ENCODE peak calls at places on chromosomes 11 and 22, in ten cellular contexts. One of them, this sample, is unnamed. For H3K9me3, the result is how much of the 10 kb centered on the place peaks cover.

GRCh38 chr11:64444838-64445441 is 86.0 kb downstream of the RPS6KA4 start:
- DNase-seq in heart left ventricle: no peak
- DNase-seq in endothelial cell of umbilical vein: no peak
- DNase-seq in ovary: no peak
- DNase-seq in uterus: no peak
- DNase-seq in A549: peak
- DNase-seq in IMR-90: peak
- DNase-seq in sigmoid colon: peak
- DNase-seq in stomach: no peak
- DNase-seq in vagina: no peak
- DNase-seq in this sample: no peak

GRCh38 chr11:2439820-2440219 is 4.5 kb downstream of the TRPM5 start:
- DNase-seq in A549: no peak
- DNase-seq in uterus: no peak
- DNase-seq in heart left ventricle: no peak
- DNase-seq in ovary: no peak
- DNase-seq in sigmoid colon: no peak
- DNase-seq in stomach: no peak
- DNase-seq in vagina: no peak
- DNase-seq in endothelial cell of umbilical vein: no peak
- DNase-seq in IMR-90: no peak
- DNase-seq in this sample: no peak

GRCh38 chr22:46072030-46072881 is 78.1 kb upstream of the PPARA start:
- DNase-seq in heart left ventricle: peak
- DNase-seq in vagina: no peak
- DNase-seq in ovary: no peak
- DNase-seq in uterus: peak
- DNase-seq in endothelial cell of umbilical vein: peak
- DNase-seq in A549: no peak
- DNase-seq in IMR-90: peak
- DNase-seq in sigmoid colon: peak
- DNase-seq in stomach: peak
- DNase-seq in this sample: peak

GRCh38 chr11:2426826-2427521 is 17.3 kb downstream of the TRPM5 start:
- DNase-seq in sigmoid colon: no peak
- DNase-seq in vagina: no peak
- DNase-seq in stomach: peak
- DNase-seq in IMR-90: no peak
- DNase-seq in uterus: no peak
- DNase-seq in endothelial cell of umbilical vein: no peak
- DNase-seq in heart left ventricle: peak
- DNase-seq in ovary: no peak
- DNase-seq in A549: no peak
- DNase-seq in this sample: no peak

GRCh38 chr11:94315664-94316063 is 11.3 kb downstream of the IZUMO1R start:
- DNase-seq in IMR-90: peak
- DNase-seq in heart left ventricle: no peak
- DNase-seq in uterus: peak
- DNase-seq in ovary: peak
- DNase-seq in vagina: no peak
- DNase-seq in A549: no peak
- DNase-seq in endothelial cell of umbilical vein: no peak
- DNase-seq in sigmoid colon: no peak
- DNase-seq in stomach: no peak
- DNase-seq in this sample: no peak

GRCh38 chr22:29302681-29303465 is 3.6 kb upstream of the GAS2L1 start:
- DNase-seq in A549: no peak
- DNase-seq in vagina: no peak
- DNase-seq in ovary: no peak
- DNase-seq in endothelial cell of umbilical vein: no peak
- DNase-seq in IMR-90: no peak
- DNase-seq in uterus: no peak
- DNase-seq in stomach: peak
- DNase-seq in sigmoid colon: no peak
- DNase-seq in heart left ventricle: no peak
- DNase-seq in this sample: peak

GRCh38 chr22:44541671-44542319 is 43.8 kb upstream of the RTL6 start:
- DNase-seq in A549: no peak
- DNase-seq in vagina: peak
- DNase-seq in ovary: no peak
- DNase-seq in endothelial cell of umbilical vein: no peak
- DNase-seq in stomach: no peak
- DNase-seq in heart left ventricle: no peak
- DNase-seq in uterus: no peak
- DNase-seq in IMR-90: no peak
- DNase-seq in sigmoid colon: peak
- DNase-seq in this sample: no peak

GRCh38 chr11:113401718-113402117 is 14.1 kb downstream of the ANKK1 start:
- DNase-seq in IMR-90: no peak
- DNase-seq in heart left ventricle: peak
- DNase-seq in A549: peak
- DNase-seq in endothelial cell of umbilical vein: peak
- DNase-seq in uterus: no peak
- DNase-seq in stomach: peak
- DNase-seq in sigmoid colon: no peak
- DNase-seq in vagina: no peak
- DNase-seq in ovary: no peak
- DNase-seq in this sample: no peak

GRCh38 chr11:46696212-46696558 is 4.2 kb downstream of the ARHGAP1 start:
- DNase-seq in heart left ventricle: peak
- DNase-seq in uterus: no peak
- DNase-seq in A549: no peak
- DNase-seq in IMR-90: no peak
- DNase-seq in sigmoid colon: no peak
- DNase-seq in stomach: no peak
- DNase-seq in vagina: no peak
- DNase-seq in endothelial cell of umbilical vein: no peak
- DNase-seq in ovary: peak
- DNase-seq in this sample: peak

GRCh38 chr22:37664249-37665101 is 6.0 kb downstream of the PDXP start:
- DNase-seq in ovary: no peak
- DNase-seq in A549: no peak
- DNase-seq in stomach: no peak
- DNase-seq in endothelial cell of umbilical vein: no peak
- DNase-seq in uterus: no peak
- DNase-seq in IMR-90: no peak
- DNase-seq in sigmoid colon: no peak
- DNase-seq in heart left ventricle: no peak
- DNase-seq in vagina: no peak
- DNase-seq in this sample: no peak

GRCh38 chr11:106389096-106389495 is 311.6 kb downstream of the AASDHPPT start:
- DNase-seq in ovary: no peak
- DNase-seq in endothelial cell of umbilical vein: no peak
- DNase-seq in stomach: no peak
- DNase-seq in IMR-90: peak
- DNase-seq in A549: no peak
- DNase-seq in uterus: no peak
- DNase-seq in vagina: no peak
- DNase-seq in heart left ventricle: no peak
- DNase-seq in sigmoid colon: no peak
- DNase-seq in this sample: no peak

GRCh38 chr22:25700996-25701815 is 40.8 kb upstream of the MYO18B start:
- DNase-seq in stomach: no peak
- DNase-seq in IMR-90: peak
- DNase-seq in ovary: no peak
- DNase-seq in heart left ventricle: peak
- DNase-seq in vagina: no peak
- DNase-seq in A549: no peak
- DNase-seq in uterus: no peak
- DNase-seq in sigmoid colon: no peak
- DNase-seq in endothelial cell of umbilical vein: no peak
- DNase-seq in this sample: no peak

GRCh38 chr11:46290598-46291309 is 13.3 kb downstream of the CREB3L1 start:
- DNase-seq in stomach: peak
- DNase-seq in IMR-90: peak
- DNase-seq in uterus: peak
- DNase-seq in sigmoid colon: peak
- DNase-seq in vagina: no peak
- DNase-seq in A549: no peak
- DNase-seq in endothelial cell of umbilical vein: no peak
- DNase-seq in ovary: peak
- DNase-seq in heart left ventricle: peak
- DNase-seq in this sample: peak

GRCh38 chr11:30917859-30918478 is 331.8 kb upstream of the MPPED2 start:
- DNase-seq in A549: peak
- DNase-seq in uterus: no peak
- DNase-seq in vagina: no peak
- DNase-seq in IMR-90: peak
- DNase-seq in heart left ventricle: no peak
- DNase-seq in sigmoid colon: no peak
- DNase-seq in stomach: no peak
- DNase-seq in endothelial cell of umbilical vein: peak
- DNase-seq in ovary: no peak
- DNase-seq in this sample: no peak

GRCh38 chr11:60950024-60950423 is 2.0 kb downstream of the SLC15A3 start:
- DNase-seq in vagina: no peak
- DNase-seq in IMR-90: no peak
- DNase-seq in uterus: no peak
- DNase-seq in sigmoid colon: peak
- DNase-seq in heart left ventricle: no peak
- DNase-seq in endothelial cell of umbilical vein: no peak
- DNase-seq in A549: no peak
- DNase-seq in stomach: no peak
- DNase-seq in ovary: peak
- DNase-seq in this sample: no peak
- H3K4me3 ChIP-seq in vagina: peak
- H3K4me3 ChIP-seq in IMR-90: no peak
- H3K4me3 ChIP-seq in uterus: no peak
- H3K4me3 ChIP-seq in sigmoid colon: no peak
- H3K4me3 ChIP-seq in heart left ventricle: peak
- H3K4me3 ChIP-seq in endothelial cell of umbilical vein: no peak
- H3K4me3 ChIP-seq in A549: no peak
- H3K4me3 ChIP-seq in stomach: peak
- H3K4me3 ChIP-seq in ovary: peak
- H3K4me3 ChIP-seq in this sample: peak

DNA sequence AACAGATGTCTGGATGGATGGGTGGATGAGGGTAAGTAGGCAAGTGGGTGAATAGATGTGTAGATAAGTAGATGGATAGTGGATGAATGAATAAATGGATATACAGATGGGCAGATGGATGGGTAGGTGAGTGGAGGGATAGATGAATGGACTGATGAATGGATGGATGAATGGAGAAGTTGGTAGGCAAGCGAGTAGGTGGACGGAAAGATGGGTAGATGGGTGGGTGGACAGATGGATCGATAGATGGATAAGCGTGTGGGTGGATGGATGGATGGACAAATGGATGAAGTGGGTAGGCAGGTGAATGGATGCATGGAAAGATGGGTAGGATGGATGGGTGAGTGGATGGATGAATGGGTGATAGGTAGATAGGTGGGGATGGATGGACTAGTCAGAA is 393.2 kb downstream of the SHANK2 start:
- DNase-seq in heart left ventricle: no peak
- DNase-seq in ovary: no peak
- DNase-seq in vagina: no peak
- DNase-seq in endothelial cell of umbilical vein: no peak
- DNase-seq in stomach: no peak
- DNase-seq in A549: no peak
- DNase-seq in sigmoid colon: no peak
- DNase-seq in uterus: no peak
- DNase-seq in IMR-90: no peak
- DNase-seq in this sample: no peak
- H3K9me3 ChIP-seq in heart left ventricle: under half
- H3K9me3 ChIP-seq in ovary: under half
- H3K9me3 ChIP-seq in vagina: under half
- H3K9me3 ChIP-seq in endothelial cell of umbilical vein: under half
- H3K9me3 ChIP-seq in stomach: under half
- H3K9me3 ChIP-seq in A549: under half
- H3K9me3 ChIP-seq in sigmoid colon: under half
- H3K9me3 ChIP-seq in uterus: under half
- H3K9me3 ChIP-seq in IMR-90: under half
- H3K9me3 ChIP-seq in this sample: under half

GRCh38 chr11:569273-569885 is 6.9 kb upstream of the PHRF1 start:
- DNase-seq in stomach: peak
- DNase-seq in IMR-90: no peak
- DNase-seq in A549: no peak
- DNase-seq in ovary: no peak
- DNase-seq in endothelial cell of umbilical vein: no peak
- DNase-seq in sigmoid colon: no peak
- DNase-seq in heart left ventricle: peak
- DNase-seq in vagina: no peak
- DNase-seq in uterus: no peak
- DNase-seq in this sample: no peak
- TF ChIP-seq POLR2A in stomach: no peak
- TF ChIP-seq POLR2A in IMR-90: no peak
- TF ChIP-seq POLR2A in A549: no peak
- TF ChIP-seq POLR2A in ovary: no peak
- TF ChIP-seq POLR2A in endothelial cell of umbilical vein: no peak
- TF ChIP-seq POLR2A in sigmoid colon: no peak
- TF ChIP-seq POLR2A in heart left ventricle: no peak
- TF ChIP-seq POLR2A in vagina: no peak
- TF ChIP-seq POLR2A in uterus: no peak
- TF ChIP-seq POLR2A in this sample: no peak

GRCh38 chr22:42933783-42934144 is 76.7 kb upstream of the ARFGAP3 start:
- DNase-seq in A549: peak
- DNase-seq in stomach: no peak
- DNase-seq in ovary: no peak
- DNase-seq in heart left ventricle: no peak
- DNase-seq in sigmoid colon: no peak
- DNase-seq in uterus: no peak
- DNase-seq in endothelial cell of umbilical vein: peak
- DNase-seq in IMR-90: peak
- DNase-seq in vagina: no peak
- DNase-seq in this sample: no peak

GRCh38 chr22:42934338-42934737 is 77.3 kb upstream of the ARFGAP3 start:
- DNase-seq in A549: no peak
- DNase-seq in sigmoid colon: no peak
- DNase-seq in vagina: no peak
- DNase-seq in endothelial cell of umbilical vein: no peak
- DNase-seq in ovary: no peak
- DNase-seq in IMR-90: no peak
- DNase-seq in heart left ventricle: no peak
- DNase-seq in uterus: no peak
- DNase-seq in stomach: no peak
- DNase-seq in this sample: no peak

GRCh38 chr22:42931421-42932196 is 74.5 kb upstream of the ARFGAP3 start:
- DNase-seq in sigmoid colon: no peak
- DNase-seq in stomach: no peak
- DNase-seq in IMR-90: peak
- DNase-seq in heart left ventricle: no peak
- DNase-seq in endothelial cell of umbilical vein: no peak
- DNase-seq in vagina: no peak
- DNase-seq in ovary: no peak
- DNase-seq in uterus: no peak
- DNase-seq in A549: no peak
- DNase-seq in this sample: no peak

GRCh38 chr22:42932197-42932519 is 75.1 kb upstream of the ARFGAP3 start:
- DNase-seq in endothelial cell of umbilical vein: no peak
- DNase-seq in IMR-90: no peak
- DNase-seq in heart left ventricle: no peak
- DNase-seq in sigmoid colon: no peak
- DNase-seq in vagina: no peak
- DNase-seq in uterus: no peak
- DNase-seq in ovary: no peak
- DNase-seq in A549: no peak
- DNase-seq in stomach: no peak
- DNase-seq in this sample: no peak

GRCh38 chr22:42932857-42933782 is 76.0 kb upstream of the ARFGAP3 start:
- DNase-seq in stomach: no peak
- DNase-seq in A549: no peak
- DNase-seq in heart left ventricle: peak
- DNase-seq in sigmoid colon: no peak
- DNase-seq in ovary: no peak
- DNase-seq in vagina: no peak
- DNase-seq in uterus: no peak
- DNase-seq in endothelial cell of umbilical vein: no peak
- DNase-seq in IMR-90: peak
- DNase-seq in this sample: no peak
- H3K4me3 ChIP-seq in stomach: no peak
- H3K4me3 ChIP-seq in A549: no peak
- H3K4me3 ChIP-seq in heart left ventricle: peak
- H3K4me3 ChIP-seq in sigmoid colon: no peak
- H3K4me3 ChIP-seq in ovary: no peak
- H3K4me3 ChIP-seq in vagina: no peak
- H3K4me3 ChIP-seq in uterus: no peak
- H3K4me3 ChIP-seq in endothelial cell of umbilical vein: peak
- H3K4me3 ChIP-seq in IMR-90: no peak
- H3K4me3 ChIP-seq in this sample: no peak